ENCODE peak calls at places on chromosomes 4 and X, in five cellular contexts. One of them, this sample, is unnamed.

GRCh38 chrX:129566081-129566480 is 26.0 kb downstream of the OCRL start:
- DNase-seq in SK-N-SH: no peak
- DNase-seq in GM12878: no peak
- DNase-seq in K562: no peak
- DNase-seq in IMR-90: peak; percentile 23
- DNase-seq in this sample: no peak

GRCh38 chr4:99735822-99736221 is 78.2 kb upstream of the C4orf54 start:
- DNase-seq in IMR-90: no peak
- DNase-seq in SK-N-SH: no peak
- DNase-seq in K562: no peak
- DNase-seq in GM12878: no peak
- DNase-seq in this sample: no peak

GRCh38 chrX:1249101-1249887 is 19.3 kb upstream of the CSF2RA start:
- DNase-seq in GM12878: peak; percentile 19
- DNase-seq in SK-N-SH: no peak
- DNase-seq in IMR-90: no peak
- DNase-seq in K562: no peak
- DNase-seq in this sample: peak; percentile 13

GRCh38 chrX:48493890-48494364 is 14.9 kb upstream of the PORCN start:
- DNase-seq in IMR-90: peak; percentile 38
- DNase-seq in GM12878: no peak
- DNase-seq in K562: peak; percentile 41
- DNase-seq in SK-N-SH: no peak
- DNase-seq in this sample: peak; percentile 55

GRCh38 chr4:152998861-152999260 is 62.7 kb downstream of the FHDC1 start:
- DNase-seq in SK-N-SH: no peak
- DNase-seq in IMR-90: no peak
- DNase-seq in K562: no peak
- DNase-seq in GM12878: no peak
- DNase-seq in this sample: no peak

GRCh38 chr4:67288964-67289363 is 256.3 kb downstream of the CENPC start:
- DNase-seq in IMR-90: no peak
- DNase-seq in GM12878: no peak
- DNase-seq in SK-N-SH: peak; percentile 34
- DNase-seq in K562: peak; percentile 24
- DNase-seq in this sample: peak; percentile 14

GRCh38 chr4:3009422-3009821 is 46.1 kb downstream of the GRK4 start:
- DNase-seq in IMR-90: no peak
- DNase-seq in GM12878: no peak
- DNase-seq in K562: peak; percentile 38
- DNase-seq in SK-N-SH: no peak
- DNase-seq in this sample: peak; percentile 84

GRCh38 chr4:37478151-37478550 is 208.0 kb downstream of the RELL1 start:
- DNase-seq in SK-N-SH: no peak
- DNase-seq in GM12878: no peak
- DNase-seq in IMR-90: no peak
- DNase-seq in K562: no peak
- DNase-seq in this sample: no peak

GRCh38 chr4:152850377-152850776 is 70.6 kb downstream of the ARFIP1 start:
- DNase-seq in SK-N-SH: no peak
- DNase-seq in GM12878: peak; percentile 25
- DNase-seq in IMR-90: peak; percentile 54
- DNase-seq in K562: no peak
- DNase-seq in this sample: peak; percentile 7

GRCh38 chr4:154707877-154708276 is 35.9 kb upstream of the LRAT start:
- DNase-seq in GM12878: no peak
- DNase-seq in IMR-90: no peak
- DNase-seq in K562: no peak
- DNase-seq in SK-N-SH: no peak
- DNase-seq in this sample: no peak

GRCh38 chr4:127141857-127142256 is 490.9 kb upstream of the INTU start:
- DNase-seq in GM12878: no peak
- DNase-seq in K562: no peak
- DNase-seq in IMR-90: peak; percentile 76
- DNase-seq in SK-N-SH: no peak
- DNase-seq in this sample: no peak

GRCh38 chr4:182492456-182492855 is 249.3 kb downstream of the TENM3 start:
- DNase-seq in K562: no peak
- DNase-seq in IMR-90: peak; percentile 76
- DNase-seq in SK-N-SH: no peak
- DNase-seq in GM12878: no peak
- DNase-seq in this sample: no peak

GRCh38 chr4:116015549-116015948 is 902.1 kb upstream of the NDST4 start:
- DNase-seq in SK-N-SH: no peak
- DNase-seq in K562: no peak
- DNase-seq in IMR-90: no peak
- DNase-seq in GM12878: no peak
- DNase-seq in this sample: no peak

GRCh38 chrX:139877710-139878414 is 55.0 kb downstream of the ATP11C start:
- DNase-seq in K562: no peak
- DNase-seq in IMR-90: peak; percentile 20
- DNase-seq in GM12878: no peak
- DNase-seq in SK-N-SH: no peak
- DNase-seq in this sample: no peak

GRCh38 chr4:74848774-74849173 is 54.5 kb upstream of the BTC start:
- DNase-seq in SK-N-SH: no peak
- DNase-seq in GM12878: no peak
- DNase-seq in K562: no peak
- DNase-seq in IMR-90: no peak
- DNase-seq in this sample: no peak

GRCh38 chrX:69968956-69969355 is 80.8 kb downstream of the AWAT2 start:
- DNase-seq in SK-N-SH: no peak
- DNase-seq in IMR-90: no peak
- DNase-seq in K562: no peak
- DNase-seq in GM12878: no peak
- DNase-seq in this sample: no peak

GRCh38 chr4:105147226-105148151 is 813 bp downstream of the TET2 start:
- DNase-seq in IMR-90: peak; percentile 44
- DNase-seq in GM12878: no peak
- DNase-seq in K562: peak; percentile 61
- DNase-seq in SK-N-SH: peak; percentile 62
- DNase-seq in this sample: peak; percentile 24

GRCh38 chrX:106177106-106177981 is 9.2 kb downstream of the PWWP3B start:
- DNase-seq in IMR-90: no peak
- DNase-seq in SK-N-SH: no peak
- DNase-seq in K562: no peak
- DNase-seq in GM12878: no peak
- DNase-seq in this sample: no peak

GRCh38 chr4:7287274-7287917 is 95.1 kb downstream of the SORCS2 start:
- DNase-seq in IMR-90: no peak
- DNase-seq in SK-N-SH: no peak
- DNase-seq in K562: no peak
- DNase-seq in GM12878: no peak
- DNase-seq in this sample: no peak

GRCh38 chr4:153433753-153434105 is 32.4 kb upstream of the TMEM131L start:
- DNase-seq in IMR-90: no peak
- DNase-seq in K562: no peak
- DNase-seq in GM12878: no peak
- DNase-seq in SK-N-SH: no peak
- DNase-seq in this sample: no peak

GRCh38 chrX:66017659-66018170 is 22.2 kb downstream of the VSIG4 start:
- DNase-seq in SK-N-SH: no peak
- DNase-seq in K562: no peak
- DNase-seq in GM12878: no peak
- DNase-seq in IMR-90: no peak
- DNase-seq in this sample: no peak

GRCh38 chr4:174156239-174156826 is 127.1 kb downstream of the FBXO8 start:
- DNase-seq in K562: peak; percentile 52
- DNase-seq in GM12878: peak; percentile 4
- DNase-seq in SK-N-SH: peak; percentile 27
- DNase-seq in IMR-90: peak; percentile 38
- DNase-seq in this sample: peak; percentile 23

GRCh38 chr4:73922766-73923630 is 53.8 kb downstream of the CXCL1 start:
- DNase-seq in IMR-90: peak; percentile 59
- DNase-seq in K562: no peak
- DNase-seq in GM12878: no peak
- DNase-seq in SK-N-SH: no peak
- DNase-seq in this sample: no peak

GRCh38 chr4:176293660-176294059 is 24.6 kb upstream of the ASB5 start:
- DNase-seq in SK-N-SH: no peak
- DNase-seq in K562: no peak
- DNase-seq in IMR-90: no peak
- DNase-seq in GM12878: no peak
- DNase-seq in this sample: no peak

GRCh38 chr4:11368701-11369115 is 60.0 kb downstream of the HS3ST1 start:
- DNase-seq in GM12878: no peak
- DNase-seq in IMR-90: no peak
- DNase-seq in SK-N-SH: no peak
- DNase-seq in K562: no peak
- DNase-seq in this sample: no peak

GRCh38 chr4:144582105-144582850 is 63.7 kb upstream of the HHIP start:
- DNase-seq in IMR-90: peak; percentile 45
- DNase-seq in GM12878: no peak
- DNase-seq in K562: no peak
- DNase-seq in SK-N-SH: no peak
- DNase-seq in this sample: no peak

GRCh38 chrX:108313662-108314061 is 124.6 kb downstream of the COL4A6 start:
- DNase-seq in GM12878: no peak
- DNase-seq in SK-N-SH: no peak
- DNase-seq in K562: no peak
- DNase-seq in IMR-90: peak; percentile 60
- DNase-seq in this sample: no peak

GRCh38 chrX:134981910-134982309 is 8.9 kb upstream of the SMIM10 start:
- DNase-seq in IMR-90: no peak
- DNase-seq in K562: peak; percentile 65
- DNase-seq in GM12878: no peak
- DNase-seq in SK-N-SH: no peak
- DNase-seq in this sample: no peak
- TF ChIP-seq MXI1 in IMR-90: no peak
- TF ChIP-seq MXI1 in K562: no peak
- TF ChIP-seq MXI1 in GM12878: no peak
- TF ChIP-seq MXI1 in SK-N-SH: no peak
- TF ChIP-seq MXI1 in this sample: no peak

GRCh38 chrX:2483398-2483797 is 17.4 kb downstream of the DHRSX start:
- DNase-seq in IMR-90: no peak
- DNase-seq in SK-N-SH: no peak
- DNase-seq in GM12878: no peak
- DNase-seq in K562: no peak
- DNase-seq in this sample: no peak

GRCh38 chrX:2485460-2485753 is 15.4 kb downstream of the DHRSX start:
- DNase-seq in IMR-90: peak; percentile 14
- DNase-seq in SK-N-SH: no peak
- DNase-seq in GM12878: no peak
- DNase-seq in K562: no peak
- DNase-seq in this sample: no peak

GRCh38 chrX:2484232-2484631 is 16.5 kb downstream of the DHRSX start:
- DNase-seq in IMR-90: no peak
- DNase-seq in GM12878: no peak
- DNase-seq in SK-N-SH: no peak
- DNase-seq in K562: no peak
- DNase-seq in this sample: no peak

GRCh38 chrX:2485789-2486345 is 14.9 kb downstream of the DHRSX start:
- DNase-seq in SK-N-SH: no peak
- DNase-seq in K562: no peak
- DNase-seq in GM12878: no peak
- DNase-seq in IMR-90: no peak
- DNase-seq in this sample: no peak

DNA sequence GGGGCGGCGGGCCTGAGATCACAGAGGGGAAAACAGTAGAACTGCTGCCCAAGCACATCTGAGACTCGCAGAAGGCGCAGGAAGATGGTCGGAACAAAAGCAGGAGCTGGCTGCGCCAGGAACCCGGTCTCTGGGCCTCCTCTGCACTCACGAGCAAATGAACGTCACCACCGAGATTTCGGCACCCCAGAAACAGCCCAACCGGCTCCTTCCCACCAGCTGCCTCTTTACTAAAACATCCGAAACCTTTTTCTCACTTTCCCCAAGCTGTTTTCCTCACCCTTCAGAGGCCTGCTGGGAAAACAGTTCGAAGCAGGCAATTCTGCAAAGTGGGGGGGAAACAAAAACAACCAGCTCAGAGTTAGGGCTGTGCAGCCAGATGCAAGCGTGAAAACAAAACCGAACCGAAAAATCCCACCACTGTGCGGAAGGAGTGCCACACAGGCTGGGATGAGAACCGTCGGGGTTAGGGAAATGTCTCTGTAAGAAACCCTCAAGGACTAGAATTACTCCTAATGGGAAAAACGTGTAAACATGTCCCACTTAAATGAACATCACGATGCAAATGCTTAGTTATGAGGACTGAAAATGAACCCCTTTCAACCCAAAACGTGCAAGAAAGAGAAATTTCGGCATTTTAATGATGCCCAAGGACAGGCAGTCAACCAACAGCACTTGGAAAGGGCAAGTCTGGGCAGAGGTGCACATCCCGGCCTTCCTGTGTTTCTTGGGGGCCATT is 15.9 kb downstream of the DHRSX start:
- DNase-seq in GM12878: no peak
- DNase-seq in K562: no peak
- DNase-seq in IMR-90: peak; percentile 54
- DNase-seq in SK-N-SH: no peak
- DNase-seq in this sample: no peak
- TF ChIP-seq MXI1 in GM12878: no peak
- TF ChIP-seq MXI1 in K562: no peak
- TF ChIP-seq MXI1 in IMR-90: no peak
- TF ChIP-seq MXI1 in SK-N-SH: no peak
- TF ChIP-seq MXI1 in this sample: no peak

GRCh38 chr4:139857977-139858376 is 192.4 kb downstream of the MGST2 start:
- DNase-seq in IMR-90: no peak
- DNase-seq in K562: no peak
- DNase-seq in SK-N-SH: no peak
- DNase-seq in GM12878: no peak
- DNase-seq in this sample: no peak

GRCh38 chr4:139858436-139859225 is 193.0 kb downstream of the MGST2 start:
- DNase-seq in K562: no peak
- DNase-seq in IMR-90: no peak
- DNase-seq in GM12878: peak; percentile 35
- DNase-seq in SK-N-SH: no peak
- DNase-seq in this sample: no peak

GRCh38 chr4:139859876-139860275 is 194.3 kb downstream of the MGST2 start:
- DNase-seq in SK-N-SH: no peak
- DNase-seq in K562: no peak
- DNase-seq in IMR-90: no peak
- DNase-seq in GM12878: no peak
- DNase-seq in this sample: no peak

GRCh38 chr4:139860435-139861024 is 194.9 kb downstream of the MGST2 start:
- DNase-seq in SK-N-SH: no peak
- DNase-seq in IMR-90: no peak
- DNase-seq in K562: no peak
- DNase-seq in GM12878: no peak
- DNase-seq in this sample: no peak

GRCh38 chr4:139857021-139857420 is 191.4 kb downstream of the MGST2 start:
- DNase-seq in SK-N-SH: peak; percentile 75
- DNase-seq in IMR-90: peak; percentile 10
- DNase-seq in GM12878: no peak
- DNase-seq in K562: no peak
- DNase-seq in this sample: peak; percentile 77
- TF ChIP-seq MXI1 in SK-N-SH: peak; percentile 71
- TF ChIP-seq MXI1 in IMR-90: no peak
- TF ChIP-seq MXI1 in GM12878: no peak
- TF ChIP-seq MXI1 in K562: no peak
- TF ChIP-seq MXI1 in this sample: no peak

GRCh38 chrX:7076245-7076661 is 71.3 kb upstream of the STS start:
- DNase-seq in K562: no peak
- DNase-seq in SK-N-SH: no peak
- DNase-seq in IMR-90: no peak
- DNase-seq in GM12878: no peak
- DNase-seq in this sample: no peak
- TF ChIP-seq MXI1 in K562: no peak
- TF ChIP-seq MXI1 in SK-N-SH: no peak
- TF ChIP-seq MXI1 in IMR-90: no peak
- TF ChIP-seq MXI1 in GM12878: no peak
- TF ChIP-seq MXI1 in this sample: no peak